ENCODE peak calls at places on chromosomes 4 and X, in seven cellular contexts. S, A, L, M, K, O and P are unnamed samples.

GRCh38 chr4:169730564-169730963 is 27.2 kb downstream of the HPF1 start:
- DNase-seq in S (no peak), A (no peak), L (no peak), M (no peak), K (no peak), O (no peak), P (no peak)

GRCh38 chrX:123357941-123358340 is 173.9 kb downstream of the GRIA3 start:
- DNase-seq in S (no peak), A (no peak), L (no peak), M (no peak), K (no peak), O (no peak), P (no peak)

GRCh38 chrX:10077425-10078188 is 79.2 kb upstream of the CLCN4 start:
- DNase-seq in S (no peak), A (no peak), L (peak), M (no peak), K (no peak), O (no peak), P (no peak)

GRCh38 chr4:184453402-184454160 is 20.8 kb downstream of the IRF2 start:
- DNase-seq in S (no peak), A (no peak), L (peak), M (peak), K (peak), O (peak), P (peak)

GRCh38 chr4:90198086-90198847 is 71.1 kb downstream of the CCSER1 start:
- DNase-seq in S (no peak), A (no peak), L (no peak), M (no peak), K (no peak), O (no peak), P (no peak)

GRCh38 chrX:118255921-118256320 is 90.0 kb upstream of the WDR44 start:
- DNase-seq in S (no peak), A (no peak), L (no peak), M (no peak), K (no peak), O (no peak), P (no peak)

GRCh38 chr4:985123-985830 is 1.6 kb upstream of the IDUA start:
- DNase-seq in S (peak), A (no peak), L (peak), M (no peak), K (peak), O (no peak), P (no peak)

GRCh38 chrX:68719904-68720614 is 72.6 kb downstream of the STARD8 start:
- DNase-seq in S (peak), A (no peak), L (peak), M (no peak), K (no peak), O (peak), P (peak)

GRCh38 chrX:33434256-33435092 is 223.1 kb upstream of the DMD start:
- DNase-seq in S (no peak), A (peak), L (peak), M (peak), K (no peak), O (peak), P (no peak)

GRCh38 chr4:105923507-105924238 is 28.4 kb downstream of the NPNT start:
- DNase-seq in S (no peak), A (peak), L (peak), M (no peak), K (no peak), O (peak), P (no peak)

GRCh38 chr4:881709-882108 is 50.4 kb downstream of the GAK start:
- DNase-seq in S (no peak), A (no peak), L (no peak), M (no peak), K (no peak), O (no peak), P (no peak)

GRCh38 chrX:130082244-130083106 is 27.8 kb downstream of the ELF4 start:
- DNase-seq in S (peak), A (no peak), L (peak), M (no peak), K (peak), O (no peak), P (peak)

GRCh38 chrX:9885150-9885549 is 82.0 kb upstream of the CLDN34 start:
- DNase-seq in S (peak), A (no peak), L (peak), M (no peak), K (peak), O (peak), P (no peak)

GRCh38 chr4:151169900-151170299 is 70.5 kb downstream of the RPS3A start:
- DNase-seq in S (no peak), A (no peak), L (peak), M (peak), K (no peak), O (no peak), P (no peak)

GRCh38 chrX:87338510-87338909 is 179.1 kb upstream of the KLHL4 start:
- DNase-seq in S (no peak), A (no peak), L (peak), M (no peak), K (no peak), O (no peak), P (peak)

GRCh38 chrX:115372026-115372610 is 82.6 kb downstream of the LUZP4 start:
- DNase-seq in S (no peak), A (no peak), L (peak), M (no peak), K (no peak), O (peak), P (no peak)

GRCh38 chr4:77268108-77268507 is 111.1 kb downstream of the CCNG2 start:
- DNase-seq in S (no peak), A (no peak), L (no peak), M (no peak), K (no peak), O (no peak), P (no peak)

GRCh38 chrX:149060921-149061320 is 444.2 kb downstream of the IDS start:
- DNase-seq in S (no peak), A (no peak), L (peak), M (no peak), K (no peak), O (peak), P (no peak)

GRCh38 chrX:68832101-68832416 is 3.2 kb downstream of the EFNB1 start:
- DNase-seq in S (peak), A (no peak), L (peak), M (peak), K (peak), O (peak), P (peak)

GRCh38 chrX:154695913-154696312 is 42.5 kb upstream of the CTAG2 start:
- DNase-seq in S (no peak), A (no peak), L (peak), M (no peak), K (no peak), O (no peak), P (no peak)

GRCh38 chrX:154696328-154697045 is 43.1 kb upstream of the CTAG2 start:
- DNase-seq in S (no peak), A (no peak), L (peak), M (no peak), K (no peak), O (peak), P (no peak)

GRCh38 chrX:154693394-154693793 is 40.0 kb upstream of the CTAG2 start:
- DNase-seq in S (no peak), A (no peak), L (no peak), M (no peak), K (no peak), O (no peak), P (no peak)

GRCh38 chrX:154698630-154699248 is 45.4 kb upstream of the CTAG2 start:
- DNase-seq in S (no peak), A (no peak), L (no peak), M (no peak), K (no peak), O (no peak), P (no peak)
- H3K27ac ChIP-seq in S (no peak), A (no peak), L (no peak), M (no peak), K (no peak), O (no peak), P (no peak)

GRCh38 chr4:102213031-102213430 is 132.3 kb downstream of the SLC39A8 start:
- DNase-seq in S (no peak), A (no peak), L (no peak), M (no peak), K (no peak), O (no peak), P (no peak)
- H3K27ac ChIP-seq in S (no peak), A (no peak), L (no peak), M (no peak), K (no peak), O (no peak), P (no peak)

GRCh38 chrX:16653424-16653823 is 3.5 kb downstream of the S100G start:
- DNase-seq in S (no peak), A (no peak), L (peak), M (no peak), K (no peak), O (no peak), P (no peak)
- H3K27ac ChIP-seq in S (no peak), A (no peak), L (no peak), M (no peak), K (no peak), O (no peak), P (no peak)

GRCh38 chr4:39044947-39045734 is 12.9 kb upstream of the TMEM156 start:
- DNase-seq in S (peak), A (no peak), L (peak), M (no peak), K (no peak), O (no peak), P (no peak)

GRCh38 chr4:39045791-39046221 is 13.6 kb upstream of the TMEM156 start:
- DNase-seq in S (no peak), A (no peak), L (peak), M (no peak), K (no peak), O (peak), P (peak)

GRCh38 chr4:39043058-39043696 is 11.0 kb upstream of the TMEM156 start:
- DNase-seq in S (no peak), A (no peak), L (no peak), M (no peak), K (no peak), O (peak), P (no peak)

GRCh38 chr4:39043697-39044363 is 11.6 kb upstream of the TMEM156 start:
- DNase-seq in S (no peak), A (no peak), L (peak), M (no peak), K (no peak), O (peak), P (no peak)

DNA sequence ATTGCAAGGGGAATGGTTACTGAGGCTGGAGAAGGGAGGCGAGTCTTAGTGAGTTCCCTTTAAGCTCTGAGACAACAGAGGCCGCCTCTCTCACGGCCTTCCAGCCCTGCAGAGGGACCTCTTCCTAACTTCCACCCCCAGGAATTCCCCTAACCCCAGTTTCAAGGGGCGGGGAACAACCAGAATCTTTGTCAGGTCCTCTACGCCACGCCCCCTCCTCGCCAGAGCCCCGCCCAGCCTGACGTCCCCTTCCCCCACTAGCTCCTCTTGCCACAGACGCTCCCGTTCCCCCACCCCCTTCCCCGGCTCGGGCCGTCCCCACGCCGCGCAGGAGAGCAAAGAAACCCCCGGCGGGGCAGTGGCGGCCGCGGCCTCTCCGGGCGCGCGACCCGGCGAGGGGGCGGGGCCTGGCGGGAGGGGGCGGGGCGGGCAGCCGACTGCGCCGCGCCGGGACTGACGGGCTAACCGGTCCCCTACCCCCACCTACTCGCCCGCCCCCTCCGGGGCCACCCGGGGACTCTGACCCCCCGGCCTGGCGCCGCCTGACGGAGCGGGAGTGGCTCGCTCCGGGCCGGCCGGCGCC is 12.2 kb upstream of the TMEM156 start:
- DNase-seq in S (peak), A (peak), L (peak), M (peak), K (peak), O (peak), P (peak)
- H3K27ac ChIP-seq in S (peak), A (peak), L (peak), M (peak), K (peak), O (peak), P (peak)

GRCh38 chr4:68466751-68467150 is 19.5 kb downstream of the TMPRSS11E start:
- DNase-seq in S (no peak), A (no peak), L (peak), M (no peak), K (no peak), O (no peak), P (no peak)
- H3K27ac ChIP-seq in S (no peak), A (no peak), L (peak), M (no peak), K (no peak), O (peak), P (no peak)

GRCh38 chrX:46758956-46759644 is at the start of gene SLC9A7:
- DNase-seq in S (peak), A (no peak), L (peak), M (no peak), K (peak), O (peak), P (peak)
- H3K27ac ChIP-seq in S (peak), A (peak), L (peak), M (no peak), K (no peak), O (peak), P (no peak)

GRCh38 chr4:16969696-16970135 is 71.3 kb upstream of the LDB2 start:
- DNase-seq in S (peak), A (no peak), L (peak), M (peak), K (no peak), O (peak), P (no peak)

GRCh38 chr4:16967722-16968121 is 69.3 kb upstream of the LDB2 start:
- DNase-seq in S (peak), A (no peak), L (peak), M (no peak), K (no peak), O (no peak), P (no peak)
- H3K27ac ChIP-seq in S (no peak), A (peak), L (no peak), M (no peak), K (no peak), O (no peak), P (no peak)